ENCODE peak calls at places on chromosomes 5 and 9, in ten cellular contexts. P is transverse colon, W is A549, D is right lobe of liver, B is HCT116, R is GM12878, I is gastrocnemius medialis, F is body of pancreas, S is uterus, U is IMR-90. Q is an unnamed sample.
A peak's percentile ranks its signal among the peaks of the same experiment; 100 is the strongest.

GRCh38 chr5:76590027-76590426 is 33.2 kb downstream of the F2RL2 start:
- DNase-seq in P (no peak), W (no peak), D (no peak), B (no peak), R (peak; percentile 53), I (no peak), F (no peak), S (no peak), U (no peak), Q (no peak)

GRCh38 chr5:553874-554273 is 29.6 kb upstream of the SLC9A3 start:
- DNase-seq in P (peak; percentile 87), W (peak; percentile 58), D (no peak), B (peak; percentile 28), R (no peak), I (no peak), F (peak; percentile 65), S (no peak), U (no peak), Q (no peak)

GRCh38 chr5:65482280-65482726 is 583 bp upstream of the ADAMTS6 start:
- DNase-seq in P (no peak), W (no peak), D (no peak), B (no peak), R (no peak), I (no peak), F (no peak), S (no peak), U (peak; percentile 58), Q (no peak)

GRCh38 chr5:168683247-168683926 is 104.2 kb upstream of the PANK3 start:
- DNase-seq in P (no peak), W (no peak), D (no peak), B (no peak), R (no peak), I (no peak), F (no peak), S (no peak), U (no peak), Q (no peak)

GRCh38 chr5:130289132-130290088 is 385.1 kb downstream of the CHSY3 start:
- DNase-seq in P (no peak), W (no peak), D (no peak), B (no peak), R (no peak), I (no peak), F (no peak), S (no peak), U (no peak), Q (peak; percentile 27)

GRCh38 chr5:145243016-145243415 is 592.1 kb downstream of the PRELID2 start:
- DNase-seq in P (no peak), W (no peak), D (no peak), B (no peak), R (no peak), I (no peak), F (no peak), S (no peak), U (no peak), Q (no peak)

GRCh38 chr5:93476211-93476851 is 104.7 kb downstream of the NR2F1-AS1 start:
- DNase-seq in P (no peak), W (no peak), D (no peak), B (no peak), R (no peak), I (no peak), F (no peak), S (no peak), U (peak; percentile 33), Q (no peak)

GRCh38 chr5:80736730-80737129 is 81.9 kb upstream of the DHFR start:
- DNase-seq in P (no peak), W (peak; percentile 21), D (no peak), B (no peak), R (no peak), I (no peak), F (no peak), S (no peak), U (peak; percentile 55), Q (peak; percentile 11)

GRCh38 chr9:136902259-136902821 is 16.0 kb downstream of the TRAF2 start:
- DNase-seq in P (peak; percentile 89), W (peak; percentile 97), D (peak; percentile 92), B (no peak), R (peak; percentile 66), I (peak; percentile 72), F (peak; percentile 93), S (peak; percentile 47), U (peak; percentile 86), Q (peak; percentile 95)

GRCh38 chr9:112533660-112534059 is 47.0 kb downstream of the KIAA1958 start:
- DNase-seq in P (no peak), W (no peak), D (no peak), B (no peak), R (no peak), I (no peak), F (no peak), S (no peak), U (no peak), Q (no peak)

GRCh38 chr9:121376214-121376830 is 6.3 kb upstream of the STOM start:
- DNase-seq in P (no peak), W (no peak), D (no peak), B (no peak), R (no peak), I (no peak), F (no peak), S (no peak), U (peak; percentile 46), Q (no peak)

GRCh38 chr9:131677445-131678180 is 62.3 kb downstream of the RAPGEF1 start:
- DNase-seq in P (peak; percentile 50), W (no peak), D (no peak), B (no peak), R (peak; percentile 71), I (no peak), F (no peak), S (no peak), U (peak; percentile 83), Q (no peak)

GRCh38 chr5:174793684-174794328 is 69.4 kb downstream of the MSX2 start:
- DNase-seq in P (peak; percentile 33), W (no peak), D (peak; percentile 59), B (peak; percentile 29), R (no peak), I (peak; percentile 2), F (peak; percentile 53), S (peak; percentile 19), U (peak; percentile 43), Q (peak; percentile 9)

GRCh38 chr5:160133071-160133917 is 14.0 kb upstream of the PWWP2A start:
- DNase-seq in P (no peak), W (no peak), D (no peak), B (no peak), R (no peak), I (peak; percentile 4), F (peak; percentile 33), S (peak; percentile 16), U (no peak), Q (no peak)

GRCh38 chr5:181243521-181244307 is at the start of gene RACK1:
- DNase-seq in P (peak; percentile 90), W (peak; percentile 83), D (peak; percentile 86), B (peak; percentile 81), R (peak; percentile 89), I (peak; percentile 89), F (peak; percentile 91), S (peak; percentile 89), U (peak; percentile 85), Q (peak; percentile 70)
- TF ChIP-seq POLR2A in P (peak; percentile 76), W (peak; percentile 93), D (peak; percentile 68), B (peak; percentile 77), R (peak; percentile 99), I (peak; percentile 81), F (no peak), S (peak; percentile 34), U (peak; percentile 97), Q (peak; percentile 94)

GRCh38 chr5:142326480-142326938 is 1.7 kb upstream of the SPRY4 start:
- DNase-seq in P (no peak), W (no peak), D (no peak), B (no peak), R (no peak), I (no peak), F (no peak), S (no peak), U (no peak), Q (no peak)

GRCh38 chr5:142323480-142324376 is 1.1 kb downstream of the SPRY4 start:
- DNase-seq in P (peak; percentile 77), W (peak; percentile 15), D (peak; percentile 35), B (no peak), R (no peak), I (no peak), F (peak; percentile 17), S (no peak), U (peak; percentile 48), Q (no peak)

GRCh38 chr5:142324377-142324870 is 397 bp downstream of the SPRY4 start:
- DNase-seq in P (no peak), W (peak; percentile 60), D (peak; percentile 60), B (no peak), R (no peak), I (no peak), F (peak; percentile 20), S (peak; percentile 33), U (no peak), Q (no peak)

GRCh38 chr5:142325677-142326479 is 1.1 kb upstream of the SPRY4 start:
- DNase-seq in P (peak; percentile 47), W (peak; percentile 90), D (peak; percentile 49), B (peak; percentile 63), R (no peak), I (no peak), F (peak; percentile 53), S (no peak), U (peak; percentile 73), Q (peak; percentile 71)

GRCh38 chr5:142324871-142325676 is at the start of gene SPRY4:
- DNase-seq in P (peak; percentile 91), W (peak; percentile 93), D (peak; percentile 95), B (peak; percentile 95), R (peak; percentile 90), I (peak; percentile 71), F (peak; percentile 90), S (peak; percentile 92), U (peak; percentile 98), Q (peak; percentile 75)
- TF ChIP-seq POLR2A in P (peak; percentile 90), W (peak; percentile 98), D (peak; percentile 94), B (peak; percentile 98), R (peak; percentile 70), I (peak; percentile 63), F (peak; percentile 55), S (peak; percentile 69), U (peak; percentile 98), Q (peak; percentile 99)

DNA sequence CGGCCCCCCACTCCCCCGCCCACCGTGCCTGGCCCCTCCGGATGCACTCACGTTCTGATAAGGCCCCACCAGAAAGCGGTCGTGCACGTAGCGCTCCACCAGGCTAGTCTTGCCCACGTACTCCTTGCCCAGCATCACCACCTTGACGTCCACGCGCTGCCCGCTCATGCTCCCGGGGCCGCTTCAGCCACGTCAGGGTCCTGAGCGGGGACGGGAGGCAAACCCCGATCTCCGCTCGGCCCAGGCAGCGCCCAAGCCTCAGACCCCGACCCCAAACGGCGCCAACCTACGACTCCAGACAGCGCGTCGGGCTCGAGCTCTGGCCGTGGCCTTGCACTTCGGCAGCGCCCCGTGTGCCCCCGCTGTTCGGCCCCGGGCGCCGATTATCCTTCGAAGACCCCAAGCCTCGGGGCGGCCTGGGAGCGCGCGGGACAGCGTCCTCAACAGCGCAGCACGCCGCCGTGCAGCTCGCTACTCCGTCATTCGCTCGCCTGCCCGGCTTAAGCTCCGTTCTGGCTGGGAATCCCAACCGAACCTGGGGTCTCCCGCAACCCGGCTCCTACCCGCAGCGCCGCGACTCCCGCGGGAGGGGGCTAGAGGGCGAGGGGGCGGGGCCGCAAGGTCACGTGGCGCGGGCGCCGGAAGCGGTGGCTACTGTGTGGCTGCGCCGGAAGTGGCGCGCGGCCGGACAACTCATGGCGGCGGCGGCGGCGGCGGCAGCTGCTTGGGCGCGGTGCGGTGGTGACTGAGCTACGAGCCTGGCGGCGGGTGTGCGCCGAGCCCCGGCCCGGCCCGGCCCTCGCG is at the start of the genes PRELID1 and RAB24:
- DNase-seq in P (peak; percentile 92), W (peak; percentile 77), D (peak; percentile 92), B (no peak), R (no peak), I (peak; percentile 75), F (peak; percentile 89), S (peak; percentile 83), U (peak; percentile 74), Q (peak; percentile 78)
- TF ChIP-seq POLR2A in P (peak; percentile 73), W (peak; percentile 60), D (peak; percentile 75), B (peak; percentile 69), R (peak; percentile 54), I (peak; percentile 89), F (peak; percentile 87), S (peak; percentile 18), U (peak; percentile 66), Q (peak; percentile 67)

GRCh38 chr5:149345147-149345891 is at the start of gene GRPEL2:
- DNase-seq in P (peak; percentile 96), W (peak; percentile 99), D (peak; percentile 95), B (peak; percentile 96), R (peak; percentile 87), I (peak; percentile 93), F (peak; percentile 96), S (peak; percentile 96), U (peak; percentile 98), Q (peak; percentile 91)
- TF ChIP-seq POLR2A in P (peak; percentile 58), W (peak; percentile 82), D (peak; percentile 63), B (peak; percentile 88), R (peak; percentile 97), I (peak; percentile 69), F (no peak), S (peak; percentile 69), U (peak; percentile 71), Q (peak; percentile 90)